ENCODE peak calls at places on chromosomes 5 and 9, in nine cellular contexts. I is A549, P is HCT116, J is K562, U is HepG2, Q is GM12878, Z is HL-60, G is SK-N-SH, F is Panc1. Y is an unnamed sample.

GRCh38 chr9:101574773-101575333 is 19.9 kb downstream of the PPP3R2 start:
- DNase-seq in U (no peak), G (no peak), Z (no peak), F (no peak), Q (no peak), I (no peak), J (no peak), P (no peak), Y (no peak)

GRCh38 chr5:173451031-173451430 is 122.8 kb upstream of the STC2 start:
- DNase-seq in I (peak), Z (peak), F (no peak), J (peak), U (peak), Q (no peak), P (peak), G (peak), Y (peak)

GRCh38 chr5:79845448-79846197 is 145.4 kb downstream of the MTX3 start:
- DNase-seq in Q (no peak), I (no peak), J (peak), Z (no peak), F (no peak), G (no peak), U (no peak), P (peak), Y (no peak)

GRCh38 chr5:175485631-175486030 is 7.3 kb downstream of the SFXN1 start:
- DNase-seq in Z (no peak), P (no peak), U (no peak), J (no peak), I (no peak), G (no peak), Q (no peak), F (no peak), Y (no peak)

GRCh38 chr5:74201334-74202081 is 439.0 kb downstream of the ENC1 start:
- DNase-seq in J (no peak), U (no peak), Q (peak), G (no peak), Z (no peak), F (peak), P (no peak), I (no peak), Y (no peak)

GRCh38 chr9:137200311-137201204 is at the start of gene TPRN:
- DNase-seq in Z (peak), P (peak), Q (peak), G (peak), U (peak), F (peak), J (peak), I (peak), Y (peak)

GRCh38 chr5:113864437-113864836 is 350.9 kb downstream of the YTHDC2 start:
- DNase-seq in G (no peak), J (no peak), U (no peak), Q (no peak), F (no peak), P (no peak), Z (no peak), I (no peak), Y (no peak)

GRCh38 chr5:38433160-38433861 is 123.1 kb downstream of the LIFR start:
- DNase-seq in Z (no peak), F (no peak), Q (no peak), I (no peak), J (no peak), P (no peak), G (no peak), U (no peak), Y (no peak)

GRCh38 chr5:123285122-123286011 is 137.8 kb downstream of the CEP120 start:
- DNase-seq in Q (no peak), Z (no peak), G (peak), I (no peak), J (no peak), U (no peak), P (no peak), F (no peak), Y (peak)

GRCh38 chr5:59241119-59241518 is 652.4 kb downstream of the PDE4D start:
- DNase-seq in G (no peak), I (no peak), U (no peak), J (no peak), P (no peak), F (no peak), Q (no peak), Z (no peak), Y (no peak)

GRCh38 chr5:174493536-174493935 is 230.8 kb upstream of the MSX2 start:
- DNase-seq in F (no peak), U (no peak), I (no peak), J (no peak), Z (no peak), G (peak), P (no peak), Q (no peak), Y (no peak)

GRCh38 chr9:136511144-136511669 is 28.4 kb upstream of the SEC16A start:
- DNase-seq in Q (no peak), J (no peak), I (no peak), P (no peak), F (no peak), G (no peak), Z (no peak), U (no peak), Y (no peak)

GRCh38 chr5:40678021-40678939 is 1.4 kb upstream of the PTGER4 start:
- DNase-seq in F (no peak), G (no peak), Q (no peak), I (no peak), P (no peak), J (no peak), U (no peak), Z (peak), Y (no peak)

GRCh38 chr5:179129607-179130071 is 69.5 kb downstream of the ZNF354C start:
- DNase-seq in Q (no peak), G (no peak), P (no peak), U (no peak), F (no peak), J (no peak), I (no peak), Z (no peak), Y (no peak)

GRCh38 chr5:121292664-121293063 is 559.0 kb upstream of the FTMT start:
- DNase-seq in I (no peak), Q (no peak), F (no peak), G (no peak), J (no peak), U (no peak), Z (peak), P (no peak), Y (no peak)

GRCh38 chr5:134489227-134489944 is 36.1 kb upstream of the JADE2 start:
- DNase-seq in Q (no peak), F (no peak), P (no peak), Z (no peak), I (no peak), J (no peak), G (no peak), U (no peak), Y (no peak)

GRCh38 chr9:115158666-115159481 is 40.9 kb upstream of the TNC start:
- DNase-seq in I (no peak), F (no peak), J (no peak), U (no peak), Q (no peak), Z (no peak), G (peak), P (no peak), Y (no peak)

GRCh38 chr5:124888050-124888506 is 141.6 kb upstream of the ZNF608 start:
- DNase-seq in F (no peak), U (peak), J (no peak), G (peak), Q (no peak), P (no peak), I (peak), Z (no peak), Y (peak)

GRCh38 chr5:133716475-133717183 is 104.3 kb upstream of the FSTL4 start:
- DNase-seq in F (no peak), I (no peak), G (no peak), Z (no peak), P (no peak), U (no peak), Q (no peak), J (no peak), Y (no peak)

GRCh38 chr9:98887918-98888510 is 55.7 kb upstream of the COL15A1 start:
- DNase-seq in I (no peak), P (no peak), Z (no peak), G (no peak), J (no peak), Q (no peak), F (no peak), U (no peak), Y (no peak)

GRCh38 chr9:114284316-114285060 is 38.4 kb upstream of the ORM1 start:
- DNase-seq in I (no peak), Q (no peak), F (no peak), G (no peak), U (no peak), P (no peak), J (no peak), Z (no peak), Y (no peak)

GRCh38 chr5:68957591-68957990 is 136.2 kb upstream of the SLC30A5 start:
- DNase-seq in I (no peak), G (no peak), U (no peak), Q (no peak), F (no peak), J (no peak), Z (no peak), P (no peak), Y (no peak)

GRCh38 chr5:145660897-145661650 is 174.1 kb downstream of the PRELID2 start:
- DNase-seq in Z (no peak), P (no peak), J (no peak), U (no peak), Q (no peak), I (no peak), F (no peak), G (no peak), Y (no peak)

GRCh38 chr9:106872641-106873040 is 9.7 kb downstream of the ZNF462 start:
- DNase-seq in U (no peak), F (no peak), I (no peak), P (no peak), G (no peak), J (no peak), Q (no peak), Z (no peak), Y (no peak)

DNA sequence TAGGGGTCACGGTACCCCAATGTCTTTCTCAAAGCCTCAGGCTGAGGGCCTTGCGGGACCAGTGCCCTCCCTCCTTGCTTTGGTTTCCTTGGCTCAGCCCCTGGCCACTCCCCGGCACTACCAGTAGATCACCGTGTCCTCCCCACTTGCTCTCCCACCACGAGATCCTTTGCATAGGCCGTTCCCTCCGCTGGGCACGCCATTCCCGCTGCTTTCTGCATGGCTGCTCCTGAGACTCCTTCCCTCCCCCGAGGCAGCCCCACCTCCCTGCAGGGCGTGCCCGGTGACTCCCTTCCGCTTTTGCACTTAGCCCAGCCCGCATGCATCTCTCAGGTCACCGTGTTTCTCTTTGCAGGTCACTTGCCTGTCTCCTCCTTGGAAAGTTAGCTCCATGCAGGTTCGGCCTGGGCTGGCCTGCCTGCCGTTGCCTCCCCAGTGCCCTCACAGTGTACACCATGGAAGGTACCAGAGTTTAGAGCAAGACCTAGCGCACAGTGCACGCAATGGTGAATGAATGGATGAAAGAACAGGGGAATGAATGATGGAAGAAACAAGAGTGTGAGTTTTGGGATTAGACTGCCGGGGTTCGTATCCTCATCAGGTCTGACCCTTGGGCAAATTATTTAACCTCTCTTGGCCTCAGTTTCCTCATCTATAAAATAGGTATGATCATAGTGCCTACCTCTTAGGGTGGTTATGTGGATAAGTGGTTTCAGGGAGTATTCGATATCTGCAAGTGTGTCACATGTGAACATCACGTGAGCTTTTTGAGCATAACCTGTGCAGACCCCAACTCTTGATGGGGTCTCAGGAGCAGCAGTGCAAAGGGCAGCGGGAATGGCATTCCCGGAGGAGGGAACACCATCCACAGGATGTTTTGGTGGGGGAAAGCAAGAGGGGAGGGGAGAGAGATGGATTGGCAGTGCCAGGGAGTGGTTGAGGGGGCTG is 214.3 kb downstream of the C9orf50 start:
- DNase-seq in G (no peak), F (no peak), P (peak), J (peak), U (no peak), Z (peak), I (peak), Q (no peak), Y (peak)
- TF ChIP-seq REST in G (no peak), F (no peak), P (no peak), J (no peak), U (no peak), Z (no peak), I (no peak), Q (no peak), Y (no peak)

GRCh38 chr5:172002310-172002709 is 4.1 kb downstream of the FBXW11 start:
- DNase-seq in P (peak), U (peak), Z (no peak), F (no peak), Q (no peak), J (peak), G (peak), I (peak), Y (peak)
- TF ChIP-seq REST in P (no peak), U (no peak), Z (no peak), F (no peak), Q (no peak), J (no peak), G (no peak), I (no peak), Y (no peak)

GRCh38 chr5:15510092-15510491 is 10.1 kb downstream of the FBXL7 start:
- DNase-seq in F (no peak), Z (no peak), P (no peak), Q (no peak), U (no peak), I (no peak), J (no peak), G (no peak), Y (no peak)
- TF ChIP-seq REST in F (no peak), Z (no peak), P (no peak), Q (no peak), U (no peak), I (no peak), J (no peak), G (no peak), Y (no peak)

GRCh38 chr9:126952180-126952960 is 37.8 kb downstream of the RALGPS1 start:
- DNase-seq in U (no peak), P (no peak), Z (peak), Q (no peak), F (no peak), G (no peak), J (no peak), I (no peak), Y (no peak)
- TF ChIP-seq REST in U (no peak), P (no peak), Z (no peak), Q (no peak), F (no peak), G (no peak), J (no peak), I (no peak), Y (no peak)

GRCh38 chr9:79604149-79604548 is 32.4 kb downstream of the TLE4 start:
- DNase-seq in P (no peak), F (no peak), J (no peak), U (no peak), Q (no peak), I (no peak), Z (no peak), G (no peak), Y (no peak)

GRCh38 chr9:79600466-79600865 is 28.7 kb downstream of the TLE4 start:
- DNase-seq in I (no peak), G (no peak), U (no peak), Z (no peak), J (no peak), Q (no peak), F (no peak), P (no peak), Y (no peak)

GRCh38 chr9:79592736-79593493 is 21.1 kb downstream of the TLE4 start:
- DNase-seq in Q (no peak), P (no peak), I (no peak), Z (peak), U (no peak), G (no peak), F (no peak), J (no peak), Y (no peak)

GRCh38 chr9:79603222-79603925 is 31.6 kb downstream of the TLE4 start:
- DNase-seq in G (no peak), U (no peak), Z (no peak), J (no peak), Q (no peak), P (no peak), F (no peak), I (no peak), Y (no peak)

GRCh38 chr9:79598562-79599345 is 27.0 kb downstream of the TLE4 start:
- DNase-seq in Q (no peak), I (no peak), P (no peak), Z (no peak), F (no peak), G (no peak), U (no peak), J (no peak), Y (no peak)
- TF ChIP-seq REST in Q (no peak), I (no peak), P (no peak), Z (no peak), F (no peak), G (no peak), U (no peak), J (no peak), Y (no peak)

GRCh38 chr5:108727154-108727638 is 20.5 kb upstream of the FER start:
- DNase-seq in U (no peak), J (peak), F (no peak), Z (peak), I (no peak), Q (no peak), G (no peak), P (no peak), Y (peak)
- TF ChIP-seq REST in U (no peak), J (no peak), F (no peak), Z (no peak), I (no peak), Q (no peak), G (no peak), P (no peak), Y (no peak)

GRCh38 chr5:66323142-66323890 is 179.2 kb downstream of the SREK1 start:
- DNase-seq in Z (no peak), Q (no peak), P (no peak), I (no peak), F (no peak), U (no peak), J (no peak), G (peak), Y (no peak)

GRCh38 chr5:66327008-66327407 is 182.9 kb downstream of the SREK1 start:
- DNase-seq in U (no peak), G (no peak), P (no peak), Z (no peak), F (no peak), Q (no peak), I (no peak), J (no peak), Y (no peak)

GRCh38 chr5:66329078-66329477 is 185.0 kb downstream of the SREK1 start:
- DNase-seq in F (no peak), I (no peak), Z (no peak), Q (no peak), J (no peak), U (no peak), P (no peak), G (no peak), Y (no peak)

GRCh38 chr5:66326276-66326675 is 182.2 kb downstream of the SREK1 start:
- DNase-seq in J (no peak), G (no peak), I (no peak), Z (no peak), F (no peak), U (no peak), Q (no peak), P (no peak), Y (no peak)

GRCh38 chr5:66324357-66324756 is 180.3 kb downstream of the SREK1 start:
- DNase-seq in J (no peak), P (no peak), F (no peak), Z (no peak), G (no peak), U (no peak), Q (no peak), I (no peak), Y (no peak)
- TF ChIP-seq REST in J (no peak), P (no peak), F (no peak), Z (no peak), G (no peak), U (no peak), Q (no peak), I (no peak), Y (no peak)

DNA sequence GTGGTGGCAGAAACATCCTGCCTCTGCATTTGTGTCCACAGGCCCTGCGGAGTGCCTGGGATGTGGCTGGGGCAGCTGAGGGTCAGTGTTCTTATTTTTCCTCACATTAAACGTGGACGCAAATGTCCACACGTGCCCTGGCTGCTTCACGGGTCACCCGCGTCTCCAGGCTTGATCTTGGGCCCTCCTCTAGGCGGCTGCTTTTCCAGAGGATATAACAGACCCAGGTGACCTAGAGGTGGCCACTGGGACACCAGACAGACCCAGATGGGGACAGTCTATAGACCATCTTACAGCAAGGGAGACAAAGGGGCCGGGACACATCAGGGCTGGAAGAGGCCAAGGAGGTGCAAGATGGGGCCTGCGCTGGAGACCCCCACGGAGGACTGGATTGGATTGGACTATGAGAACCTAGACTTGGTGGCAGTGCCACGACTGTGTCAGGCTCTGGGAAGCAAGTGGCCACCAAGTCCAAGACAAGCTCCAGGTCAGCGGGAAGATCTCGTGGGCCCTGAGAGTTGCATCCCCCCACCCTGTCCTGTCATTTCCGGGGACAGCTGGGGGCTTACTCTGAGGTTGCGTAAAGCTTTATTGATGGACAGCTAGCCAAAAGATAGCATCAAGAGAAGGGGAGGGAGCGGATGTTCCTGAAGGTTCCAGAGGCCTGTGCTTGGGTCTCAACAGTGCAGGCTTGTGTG is 6.9 kb downstream of the WNK2 start:
- DNase-seq in Z (no peak), I (no peak), Q (no peak), P (no peak), F (no peak), U (no peak), J (no peak), G (no peak), Y (no peak)
- TF ChIP-seq REST in Z (no peak), I (no peak), Q (no peak), P (no peak), F (no peak), U (no peak), J (no peak), G (no peak), Y (no peak)

DNA sequence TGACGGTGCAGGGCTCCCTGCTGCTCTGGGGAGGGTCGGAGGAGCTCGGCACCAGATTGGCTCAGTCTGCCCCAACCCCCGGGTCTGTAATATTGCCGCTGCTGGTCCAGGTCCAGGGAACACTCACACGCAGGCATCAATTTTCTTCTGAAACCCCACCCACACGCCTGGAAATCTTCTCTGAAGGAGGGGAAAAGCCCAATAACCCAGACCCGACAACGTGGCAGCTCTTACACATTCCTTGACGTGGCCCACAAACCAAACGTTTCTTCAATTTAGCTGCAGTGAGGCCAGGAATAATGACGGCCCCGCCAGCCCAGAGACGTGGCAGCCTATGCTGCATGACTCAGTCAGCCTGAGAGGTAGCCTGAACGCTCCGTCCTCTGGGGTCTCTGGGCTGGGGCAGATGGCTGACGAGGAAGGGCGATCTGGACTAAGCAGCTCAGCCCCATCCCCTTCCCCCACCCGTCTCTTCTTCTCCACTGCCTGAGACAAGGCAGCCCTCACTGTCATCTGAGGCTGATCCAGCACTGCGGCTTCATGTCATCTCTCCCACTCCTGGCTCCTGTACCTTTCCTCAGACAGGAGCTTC is 9.9 kb upstream of the SPARC start:
- DNase-seq in P (no peak), F (no peak), J (no peak), G (no peak), U (no peak), Q (no peak), Z (no peak), I (no peak), Y (peak)
- TF ChIP-seq REST in P (no peak), F (no peak), J (no peak), G (no peak), U (no peak), Q (no peak), Z (no peak), I (no peak), Y (no peak)

GRCh38 chr9:78626971-78627370 is 330.0 kb downstream of the PSAT1 start:
- DNase-seq in U (no peak), Q (no peak), Z (no peak), I (no peak), P (no peak), F (no peak), J (no peak), G (no peak), Y (no peak)
- TF ChIP-seq REST in U (no peak), Q (no peak), Z (no peak), I (no peak), P (no peak), F (no peak), J (no peak), G (no peak), Y (no peak)